ENCODE peak calls at places on chromosomes 2 and 18, in seven cellular contexts. C is GM12865, V is fibroblast of villous mesenchyme, K is K562, E is type B pancreatic cell, O is body of pancreas, X is neural crest cell. T is an unnamed sample.

GRCh38 chr18:39660141-39660540 is 2094.5 kb upstream of the CELF4 start:
- DNase-seq in C (no peak), V (peak), K (no peak), E (no peak), O (no peak), X (no peak), T (no peak)

GRCh38 chr2:55107428-55107827 is 57.2 kb upstream of the RTN4 start:
- DNase-seq in C (no peak), V (peak), K (no peak), E (no peak), O (no peak), X (no peak), T (no peak)

GRCh38 chr18:10234912-10235439 is 219.5 kb upstream of the APCDD1 start:
- DNase-seq in C (no peak), V (peak), K (no peak), E (no peak), O (no peak), X (no peak), T (no peak)

GRCh38 chr18:62973689-62974088 is 258.3 kb downstream of the PHLPP1 start:
- DNase-seq in C (no peak), V (no peak), K (no peak), E (no peak), O (no peak), X (no peak), T (no peak)

GRCh38 chr18:8402237-8402636 is 207.0 kb upstream of the RAB12 start:
- DNase-seq in C (no peak), V (no peak), K (no peak), E (no peak), O (no peak), X (no peak), T (no peak)

GRCh38 chr2:26193578-26194231 is 20.8 kb downstream of the GAREM2 start:
- DNase-seq in C (no peak), V (peak), K (no peak), E (no peak), O (no peak), X (no peak), T (no peak)

GRCh38 chr2:30653847-30654246 is 153.4 kb downstream of the CAPN13 start:
- DNase-seq in C (no peak), V (no peak), K (no peak), E (no peak), O (no peak), X (no peak), T (no peak)

GRCh38 chr18:41410007-41410406 is 545.0 kb upstream of the PIK3C3 start:
- DNase-seq in C (no peak), V (no peak), K (no peak), E (no peak), O (no peak), X (no peak), T (no peak)

GRCh38 chr2:67825476-67825875 is 237.3 kb downstream of the C1D start:
- DNase-seq in C (no peak), V (peak), K (no peak), E (no peak), O (no peak), X (no peak), T (no peak)

GRCh38 chr2:221704442-221704841 is 132.3 kb upstream of the EPHA4 start:
- DNase-seq in C (no peak), V (no peak), K (no peak), E (no peak), O (no peak), X (no peak), T (no peak)

GRCh38 chr2:65402339-65402738 is 30.1 kb downstream of the SPRED2 start:
- DNase-seq in C (no peak), V (no peak), K (no peak), E (no peak), O (no peak), X (no peak), T (no peak)

GRCh38 chr2:127359520-127359919 is 28.3 kb downstream of the MAP3K2 start:
- DNase-seq in C (no peak), V (no peak), K (peak), E (no peak), O (no peak), X (no peak), T (no peak)

GRCh38 chr18:29041976-29042375 is 865.0 kb upstream of the CDH2 start:
- DNase-seq in C (no peak), V (no peak), K (no peak), E (no peak), O (no peak), X (no peak), T (no peak)

GRCh38 chr2:207483477-207483876 is 46.3 kb upstream of the CREB1 start:
- DNase-seq in C (no peak), V (no peak), K (no peak), E (no peak), O (no peak), X (no peak), T (no peak)

GRCh38 chr18:45686892-45687611 is 36.9 kb upstream of the SLC14A1 start:
- DNase-seq in C (peak), V (peak), K (peak), E (peak), O (no peak), X (no peak), T (no peak)

GRCh38 chr18:46917108-46917807 is at the start of the genes KATNAL2 and PIAS2:
- DNase-seq in C (peak), V (peak), K (peak), E (peak), O (peak), X (peak), T (peak)
- TF ChIP-seq CTCF in C (no peak), V (no peak), K (no peak), E (peak), O (no peak), X (no peak), T (peak)

DNA sequence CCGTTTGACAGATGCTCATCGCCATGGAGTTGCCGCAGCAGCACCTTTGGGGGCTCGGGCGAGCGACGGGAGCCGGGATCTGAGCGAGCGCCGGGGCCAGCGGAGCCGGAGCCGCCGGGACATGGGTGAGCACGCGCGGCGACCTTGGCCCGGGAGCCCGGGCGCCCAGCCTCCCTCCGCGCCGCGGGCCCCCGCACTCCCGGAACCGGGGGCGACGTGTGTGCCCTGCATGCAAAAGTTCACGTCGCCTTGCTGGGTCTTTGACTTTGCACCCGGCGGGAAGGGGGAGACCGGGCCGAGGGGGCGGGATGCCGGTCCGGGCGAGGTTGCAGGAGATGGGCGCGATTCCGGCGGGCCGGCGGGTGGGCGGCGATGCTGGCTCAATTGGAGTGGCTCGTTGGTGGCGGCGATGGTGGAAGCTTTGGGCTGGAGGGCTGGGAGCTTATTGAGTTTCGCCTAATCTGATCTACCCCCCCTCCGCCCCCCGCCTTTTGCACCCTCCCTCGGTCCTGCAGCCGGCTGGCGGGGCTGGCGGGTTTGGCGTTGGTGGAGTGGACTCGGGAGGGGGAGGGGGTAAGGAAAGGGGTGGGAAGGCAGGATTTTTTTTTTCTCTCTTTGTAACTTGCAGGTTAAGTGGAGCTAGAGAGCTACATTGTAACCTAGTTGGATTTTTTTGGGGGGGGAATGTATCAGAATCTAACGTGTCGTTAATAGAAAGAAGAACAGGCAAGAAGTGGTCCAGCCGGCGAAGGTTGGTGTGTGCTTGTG is at the start of gene SETBP1:
- DNase-seq in C (peak), V (peak), K (no peak), E (peak), O (peak), X (peak), T (peak)
- TF ChIP-seq CTCF in C (no peak), V (no peak), K (no peak), E (no peak), O (no peak), X (no peak), T (no peak)

DNA sequence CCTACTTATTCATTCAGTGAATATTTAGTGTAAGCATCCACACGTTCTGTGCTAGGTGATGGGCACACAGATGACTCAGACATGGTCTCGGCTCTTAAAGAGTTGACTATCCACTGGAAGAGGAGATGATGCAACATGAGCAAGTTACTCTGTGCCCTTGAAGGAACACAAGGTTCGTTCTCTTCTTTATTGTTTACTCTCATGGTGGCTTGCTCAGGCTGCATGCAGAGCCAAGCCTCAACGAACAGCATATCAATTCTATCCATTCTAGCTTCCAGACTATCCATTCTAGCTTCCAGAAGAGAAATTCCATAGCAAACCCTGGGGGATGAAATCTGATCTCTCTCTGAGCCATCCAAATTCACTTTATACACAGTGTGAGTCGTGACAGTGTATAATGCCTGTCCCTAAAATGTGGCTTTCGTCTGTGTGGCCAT is 68.1 kb upstream of the CTAGE1 start:
- DNase-seq in C (no peak), V (peak), K (no peak), E (no peak), O (no peak), X (no peak), T (no peak)
- TF ChIP-seq CTCF in C (no peak), V (no peak), K (no peak), E (no peak), O (no peak), X (no peak), T (no peak)

DNA sequence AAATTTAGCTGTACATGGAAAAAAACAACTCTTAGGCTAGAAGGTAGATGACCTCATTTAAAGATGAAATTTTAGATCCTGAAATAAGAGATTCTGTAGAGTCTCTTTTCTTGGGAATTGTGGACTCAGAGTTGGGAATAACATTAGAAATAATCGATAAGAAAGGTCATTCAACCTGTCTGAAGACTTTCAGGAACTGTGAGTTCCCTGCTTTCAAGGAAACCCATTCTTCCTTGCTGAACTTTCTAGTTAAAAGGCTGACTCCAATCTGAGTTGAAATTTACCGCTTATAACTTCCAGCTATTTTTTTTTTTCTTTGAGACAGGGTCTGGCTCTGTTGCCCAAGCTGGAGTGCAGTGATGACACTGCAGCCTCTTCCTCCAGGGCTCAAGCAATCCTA is 16.8 kb upstream of the SMAD7 start:
- DNase-seq in C (no peak), V (no peak), K (no peak), E (no peak), O (no peak), X (no peak), T (no peak)
- TF ChIP-seq CTCF in C (no peak), V (no peak), K (no peak), E (no peak), O (no peak), X (no peak), T (no peak)

DNA sequence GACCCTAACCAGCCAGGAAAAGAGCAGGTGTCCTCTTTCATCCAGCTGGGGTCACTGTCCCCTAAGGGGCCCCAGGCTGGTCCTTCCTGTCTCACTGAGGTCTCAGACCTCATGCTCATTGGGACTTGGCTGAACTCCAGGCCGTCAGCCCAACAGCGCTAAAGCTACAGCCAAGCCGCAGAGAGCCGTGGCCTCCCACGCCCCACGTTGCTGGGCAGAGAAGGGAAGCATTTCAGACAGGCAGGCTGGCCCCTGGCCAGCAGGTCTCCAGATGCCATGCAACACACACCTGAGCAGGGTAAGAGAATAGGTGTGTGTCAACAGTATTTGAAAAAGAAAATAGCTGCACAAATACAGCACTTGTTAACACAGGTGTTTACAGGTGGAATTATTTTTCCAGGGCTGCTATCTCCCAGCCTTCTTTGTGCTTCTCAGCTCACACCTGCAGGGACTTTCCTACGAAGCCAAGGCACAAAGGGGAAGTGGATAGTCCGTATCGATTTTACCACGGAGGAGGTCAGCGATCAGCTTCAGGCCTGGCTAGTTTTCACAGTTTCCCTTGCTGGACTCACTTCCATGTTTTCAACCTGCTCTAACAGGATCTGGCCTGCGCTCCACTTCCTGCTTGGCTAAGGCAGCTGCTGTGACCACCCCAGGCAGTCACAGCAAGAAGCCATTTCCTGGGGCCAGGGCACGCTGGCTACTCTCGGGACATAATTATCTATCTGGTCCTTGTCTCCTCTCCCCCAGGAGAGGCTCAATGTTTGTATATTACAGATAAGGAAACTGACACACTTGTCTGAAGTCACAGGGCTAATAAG is 156.1 kb upstream of the ID2 start:
- DNase-seq in C (peak), V (peak), K (peak), E (no peak), O (peak), X (no peak), T (peak)
- TF ChIP-seq CTCF in C (peak), V (peak), K (peak), E (no peak), O (peak), X (no peak), T (peak)

T was measured in dorsolateral prefrontal cortex.